ENCODE peak calls at places on chromosomes 5 and 9, in ten cellular contexts. One of them, this sample, is unnamed.

GRCh38 chr5:32928761-32929160 is 217.6 kb downstream of the NPR3 start:
- DNase-seq in transverse colon: no peak
- DNase-seq in SJSA1: no peak
- DNase-seq in fibroblast of lung: peak; percentile 40
- DNase-seq in heart left ventricle: no peak
- DNase-seq in HCT116: no peak
- DNase-seq in colonic mucosa: no peak
- DNase-seq in adrenal gland: no peak
- DNase-seq in pancreas: no peak
- DNase-seq in heart right ventricle: no peak
- DNase-seq in this sample: peak; percentile 40

GRCh38 chr5:114153833-114154232 is 208.0 kb upstream of the KCNN2 start:
- DNase-seq in transverse colon: no peak
- DNase-seq in SJSA1: no peak
- DNase-seq in fibroblast of lung: no peak
- DNase-seq in heart left ventricle: no peak
- DNase-seq in HCT116: no peak
- DNase-seq in colonic mucosa: no peak
- DNase-seq in adrenal gland: no peak
- DNase-seq in pancreas: no peak
- DNase-seq in heart right ventricle: no peak
- DNase-seq in this sample: no peak

GRCh38 chr5:167869125-167869524 is 422.3 kb upstream of the WWC1 start:
- DNase-seq in transverse colon: no peak
- DNase-seq in SJSA1: no peak
- DNase-seq in fibroblast of lung: no peak
- DNase-seq in heart left ventricle: no peak
- DNase-seq in HCT116: no peak
- DNase-seq in colonic mucosa: no peak
- DNase-seq in adrenal gland: no peak
- DNase-seq in pancreas: no peak
- DNase-seq in heart right ventricle: no peak
- DNase-seq in this sample: no peak

GRCh38 chr9:84754461-84754860 is 84.9 kb downstream of the NTRK2 start:
- DNase-seq in transverse colon: no peak
- DNase-seq in SJSA1: no peak
- DNase-seq in fibroblast of lung: peak; percentile 90
- DNase-seq in heart left ventricle: no peak
- DNase-seq in HCT116: no peak
- DNase-seq in colonic mucosa: no peak
- DNase-seq in adrenal gland: no peak
- DNase-seq in pancreas: no peak
- DNase-seq in heart right ventricle: no peak
- DNase-seq in this sample: peak; percentile 71

GRCh38 chr9:126690431-126691051 is 76.8 kb downstream of the LMX1B start:
- DNase-seq in transverse colon: peak; percentile 51
- DNase-seq in SJSA1: no peak
- DNase-seq in fibroblast of lung: no peak
- DNase-seq in heart left ventricle: no peak
- DNase-seq in HCT116: peak; percentile 24
- DNase-seq in colonic mucosa: peak; percentile 64
- DNase-seq in adrenal gland: peak; percentile 30
- DNase-seq in pancreas: peak; percentile 87
- DNase-seq in heart right ventricle: peak; percentile 25
- DNase-seq in this sample: no peak

GRCh38 chr9:87494970-87495471 is 2.6 kb upstream of the DAPK1 start:
- DNase-seq in transverse colon: peak; percentile 29
- DNase-seq in SJSA1: peak; percentile 69
- DNase-seq in fibroblast of lung: peak; percentile 19
- DNase-seq in heart left ventricle: no peak
- DNase-seq in HCT116: no peak
- DNase-seq in colonic mucosa: no peak
- DNase-seq in adrenal gland: no peak
- DNase-seq in pancreas: no peak
- DNase-seq in heart right ventricle: no peak
- DNase-seq in this sample: no peak

GRCh38 chr9:69599232-69599971 is 72.8 kb downstream of the APBA1 start:
- DNase-seq in transverse colon: no peak
- DNase-seq in SJSA1: no peak
- DNase-seq in fibroblast of lung: peak; percentile 59
- DNase-seq in heart left ventricle: no peak
- DNase-seq in HCT116: no peak
- DNase-seq in colonic mucosa: no peak
- DNase-seq in adrenal gland: no peak
- DNase-seq in pancreas: no peak
- DNase-seq in heart right ventricle: no peak
- DNase-seq in this sample: no peak

GRCh38 chr5:139642891-139643871 is 5.0 kb upstream of the CXXC5 start:
- DNase-seq in transverse colon: peak; percentile 88
- DNase-seq in SJSA1: no peak
- DNase-seq in fibroblast of lung: no peak
- DNase-seq in heart left ventricle: no peak
- DNase-seq in HCT116: no peak
- DNase-seq in colonic mucosa: peak; percentile 94
- DNase-seq in adrenal gland: peak; percentile 14
- DNase-seq in pancreas: peak; percentile 85
- DNase-seq in heart right ventricle: peak; percentile 2
- DNase-seq in this sample: no peak

GRCh38 chr5:53126514-53126913 is 17.0 kb upstream of the MOCS2 start:
- DNase-seq in transverse colon: no peak
- DNase-seq in SJSA1: no peak
- DNase-seq in fibroblast of lung: peak; percentile 78
- DNase-seq in heart left ventricle: no peak
- DNase-seq in HCT116: no peak
- DNase-seq in colonic mucosa: no peak
- DNase-seq in adrenal gland: no peak
- DNase-seq in pancreas: no peak
- DNase-seq in heart right ventricle: no peak
- DNase-seq in this sample: peak; percentile 65

GRCh38 chr9:16348531-16348930 is 521.9 kb downstream of the BNC2 start:
- DNase-seq in transverse colon: no peak
- DNase-seq in SJSA1: no peak
- DNase-seq in fibroblast of lung: peak; percentile 77
- DNase-seq in heart left ventricle: no peak
- DNase-seq in HCT116: no peak
- DNase-seq in colonic mucosa: no peak
- DNase-seq in adrenal gland: no peak
- DNase-seq in pancreas: no peak
- DNase-seq in heart right ventricle: no peak
- DNase-seq in this sample: no peak

GRCh38 chr9:5493597-5494511 is 16.5 kb upstream of the PDCD1LG2 start:
- DNase-seq in transverse colon: peak; percentile 29
- DNase-seq in SJSA1: no peak
- DNase-seq in fibroblast of lung: peak; percentile 89
- DNase-seq in heart left ventricle: no peak
- DNase-seq in HCT116: no peak
- DNase-seq in colonic mucosa: peak; percentile 26
- DNase-seq in adrenal gland: peak; percentile 56
- DNase-seq in pancreas: no peak
- DNase-seq in heart right ventricle: no peak
- DNase-seq in this sample: peak; percentile 89

GRCh38 chr5:145245354-145245753 is 589.8 kb downstream of the PRELID2 start:
- DNase-seq in transverse colon: no peak
- DNase-seq in SJSA1: peak; percentile 59
- DNase-seq in fibroblast of lung: peak; percentile 3
- DNase-seq in heart left ventricle: no peak
- DNase-seq in HCT116: no peak
- DNase-seq in colonic mucosa: no peak
- DNase-seq in adrenal gland: no peak
- DNase-seq in pancreas: no peak
- DNase-seq in heart right ventricle: no peak
- DNase-seq in this sample: peak; percentile 44

GRCh38 chr9:136796238-136796774 is at the start of gene CCDC183:
- DNase-seq in transverse colon: no peak
- DNase-seq in SJSA1: no peak
- DNase-seq in fibroblast of lung: no peak
- DNase-seq in heart left ventricle: no peak
- DNase-seq in HCT116: no peak
- DNase-seq in colonic mucosa: no peak
- DNase-seq in adrenal gland: no peak
- DNase-seq in pancreas: no peak
- DNase-seq in heart right ventricle: no peak
- DNase-seq in this sample: no peak

GRCh38 chr9:35749515-35750255 is 598 bp downstream of the RGP1 start:
- DNase-seq in transverse colon: peak; percentile 75
- DNase-seq in SJSA1: peak; percentile 2
- DNase-seq in fibroblast of lung: no peak
- DNase-seq in heart left ventricle: peak; percentile 51
- DNase-seq in HCT116: no peak
- DNase-seq in colonic mucosa: peak; percentile 80
- DNase-seq in adrenal gland: no peak
- DNase-seq in pancreas: peak; percentile 64
- DNase-seq in heart right ventricle: peak; percentile 34
- DNase-seq in this sample: no peak

GRCh38 chr5:83149671-83150070 is 72.3 kb downstream of the XRCC4 start:
- DNase-seq in transverse colon: no peak
- DNase-seq in SJSA1: peak; percentile 60
- DNase-seq in fibroblast of lung: peak; percentile 83
- DNase-seq in heart left ventricle: no peak
- DNase-seq in HCT116: no peak
- DNase-seq in colonic mucosa: no peak
- DNase-seq in adrenal gland: no peak
- DNase-seq in pancreas: no peak
- DNase-seq in heart right ventricle: no peak
- DNase-seq in this sample: peak; percentile 79

GRCh38 chr9:2559212-2560152 is 62.1 kb upstream of the VLDLR start:
- DNase-seq in transverse colon: peak; percentile 43
- DNase-seq in SJSA1: peak; percentile 63
- DNase-seq in fibroblast of lung: peak; percentile 98
- DNase-seq in heart left ventricle: peak; percentile 89
- DNase-seq in HCT116: no peak
- DNase-seq in colonic mucosa: peak; percentile 50
- DNase-seq in adrenal gland: peak; percentile 92
- DNase-seq in pancreas: peak; percentile 69
- DNase-seq in heart right ventricle: peak; percentile 92
- DNase-seq in this sample: peak; percentile 93

DNA sequence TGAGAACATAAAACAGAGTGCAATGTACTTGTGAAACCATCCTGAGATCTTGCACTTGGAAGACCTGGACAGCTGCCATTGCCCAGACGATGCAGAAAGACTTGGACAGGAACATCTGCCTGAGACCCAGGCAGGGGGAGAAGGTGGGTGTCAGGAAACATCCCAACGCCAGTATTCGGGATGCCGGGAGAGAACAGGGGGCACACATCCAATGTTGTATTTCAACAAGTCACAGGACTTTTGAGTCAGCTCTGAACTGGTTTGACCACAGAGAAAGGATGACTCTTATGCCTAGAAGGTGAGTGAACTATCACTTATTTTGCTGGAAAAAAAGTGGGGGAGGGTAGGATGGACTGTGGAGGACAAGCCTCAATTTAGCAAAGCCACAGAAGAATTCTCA is 124.6 kb downstream of the ROR2 start:
- DNase-seq in transverse colon: no peak
- DNase-seq in SJSA1: no peak
- DNase-seq in fibroblast of lung: no peak
- DNase-seq in heart left ventricle: no peak
- DNase-seq in HCT116: no peak
- DNase-seq in colonic mucosa: no peak
- DNase-seq in adrenal gland: no peak
- DNase-seq in pancreas: no peak
- DNase-seq in heart right ventricle: no peak
- DNase-seq in this sample: no peak
- H3K27ac ChIP-seq in transverse colon: peak overlapping the region; percentile 43
- H3K27ac ChIP-seq in SJSA1: no peak overlapping the region
- H3K27ac ChIP-seq in fibroblast of lung: no peak overlapping the region
- H3K27ac ChIP-seq in heart left ventricle: peak overlapping the region; percentile 67
- H3K27ac ChIP-seq in HCT116: no peak overlapping the region
- H3K27ac ChIP-seq in colonic mucosa: no peak overlapping the region
- H3K27ac ChIP-seq in adrenal gland: no peak overlapping the region
- H3K27ac ChIP-seq in pancreas: no peak overlapping the region
- H3K27ac ChIP-seq in heart right ventricle: no peak overlapping the region
- H3K27ac ChIP-seq in this sample: no peak overlapping the region

DNA sequence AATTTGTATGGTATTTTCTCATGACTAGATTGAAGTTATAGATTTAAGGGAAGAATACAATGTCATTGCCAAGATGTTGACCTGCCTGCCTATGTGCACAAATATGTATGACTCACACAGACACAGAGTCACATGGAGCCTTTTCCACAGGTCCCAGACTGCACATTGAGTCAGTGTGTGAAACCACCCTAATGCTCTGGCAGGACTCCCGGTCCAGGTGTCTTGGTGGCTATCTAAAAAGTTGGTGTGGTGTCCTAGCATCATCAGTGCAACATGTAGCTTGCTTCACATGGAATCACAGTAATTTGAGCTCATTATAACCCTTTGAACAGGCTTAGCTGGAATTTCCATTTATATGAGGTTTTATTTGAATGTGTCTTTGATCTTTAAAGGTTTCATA is 10.8 kb downstream of the IFNA5 start:
- DNase-seq in transverse colon: no peak
- DNase-seq in SJSA1: no peak
- DNase-seq in fibroblast of lung: peak; percentile 64
- DNase-seq in heart left ventricle: no peak
- DNase-seq in HCT116: peak; percentile 81
- DNase-seq in colonic mucosa: no peak
- DNase-seq in adrenal gland: no peak
- DNase-seq in pancreas: no peak
- DNase-seq in heart right ventricle: no peak
- DNase-seq in this sample: peak; percentile 29
- H3K27me3 ChIP-seq in transverse colon: no peaks in the 10 kb centered on the region
- H3K27me3 ChIP-seq in SJSA1: no peaks in the 10 kb centered on the region
- H3K27me3 ChIP-seq in fibroblast of lung: no peaks in the 10 kb centered on the region
- H3K27me3 ChIP-seq in heart left ventricle: no peaks in the 10 kb centered on the region
- H3K27me3 ChIP-seq in HCT116: no peaks in the 10 kb centered on the region
- H3K27me3 ChIP-seq in colonic mucosa: no peaks in the 10 kb centered on the region
- H3K27me3 ChIP-seq in adrenal gland: no peaks in the 10 kb centered on the region
- H3K27me3 ChIP-seq in pancreas: peaks cover 5% of the 10 kb centered on the region
- H3K27me3 ChIP-seq in heart right ventricle: no peaks in the 10 kb centered on the region
- H3K27me3 ChIP-seq in this sample: no peaks in the 10 kb centered on the region

DNA sequence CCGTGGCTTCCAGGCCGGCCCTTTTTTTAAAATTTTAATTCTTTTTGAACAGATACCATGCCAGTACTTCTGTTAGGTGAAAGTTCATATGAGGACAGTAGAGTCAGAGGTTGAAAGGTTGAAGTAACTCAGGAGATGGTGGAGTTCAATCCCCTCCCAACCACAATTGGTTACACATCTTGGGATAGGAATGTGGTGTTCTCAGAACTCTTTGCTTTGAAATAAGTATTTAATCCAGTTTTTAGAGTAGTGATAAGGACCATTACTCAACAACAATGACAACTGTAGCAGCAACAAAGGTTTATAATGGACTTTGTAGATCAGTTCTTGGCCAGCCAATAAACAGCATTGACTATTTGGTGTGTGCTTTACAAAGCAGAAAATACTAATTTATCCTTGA is 116.0 kb downstream of the ARHGAP26 start:
- DNase-seq in transverse colon: no peak
- DNase-seq in SJSA1: no peak
- DNase-seq in fibroblast of lung: peak; percentile 64
- DNase-seq in heart left ventricle: no peak
- DNase-seq in HCT116: no peak
- DNase-seq in colonic mucosa: no peak
- DNase-seq in adrenal gland: no peak
- DNase-seq in pancreas: no peak
- DNase-seq in heart right ventricle: no peak
- DNase-seq in this sample: peak; percentile 35
- H3K27ac ChIP-seq in transverse colon: no peak overlapping the region
- H3K27ac ChIP-seq in SJSA1: no peak overlapping the region
- H3K27ac ChIP-seq in fibroblast of lung: no peak overlapping the region
- H3K27ac ChIP-seq in heart left ventricle: no peak overlapping the region
- H3K27ac ChIP-seq in HCT116: no peak overlapping the region
- H3K27ac ChIP-seq in colonic mucosa: no peak overlapping the region
- H3K27ac ChIP-seq in adrenal gland: no peak overlapping the region
- H3K27ac ChIP-seq in pancreas: no peak overlapping the region
- H3K27ac ChIP-seq in heart right ventricle: no peak overlapping the region
- H3K27ac ChIP-seq in this sample: no peak overlapping the region

GRCh38 chr9:130660683-130661460 is 3.5 kb upstream of the PRDM12 start:
- DNase-seq in transverse colon: no peak
- DNase-seq in SJSA1: no peak
- DNase-seq in fibroblast of lung: no peak
- DNase-seq in heart left ventricle: no peak
- DNase-seq in HCT116: no peak
- DNase-seq in colonic mucosa: no peak
- DNase-seq in adrenal gland: no peak
- DNase-seq in pancreas: no peak
- DNase-seq in heart right ventricle: no peak
- DNase-seq in this sample: no peak
- H3K27me3 ChIP-seq in transverse colon: peaks cover 100% of the 10 kb centered on the region
- H3K27me3 ChIP-seq in SJSA1: peaks cover 96% of the 10 kb centered on the region
- H3K27me3 ChIP-seq in fibroblast of lung: peaks cover 85% of the 10 kb centered on the region
- H3K27me3 ChIP-seq in heart left ventricle: peaks cover 94% of the 10 kb centered on the region
- H3K27me3 ChIP-seq in HCT116: no peaks in the 10 kb centered on the region
- H3K27me3 ChIP-seq in colonic mucosa: peaks cover 86% of the 10 kb centered on the region
- H3K27me3 ChIP-seq in adrenal gland: peaks cover 96% of the 10 kb centered on the region
- H3K27me3 ChIP-seq in pancreas: peaks cover 77% of the 10 kb centered on the region
- H3K27me3 ChIP-seq in heart right ventricle: peaks cover 100% of the 10 kb centered on the region
- H3K27me3 ChIP-seq in this sample: peaks cover 89% of the 10 kb centered on the region

This sample was measured in brain microvascular endothelial cell.